ENCODE peak calls at places on chromosomes 7 and 10, in five cellular contexts. One of them, this sample, is unnamed.

GRCh38 chr7:32588657-32589056 is 93.4 kb downstream of the AVL9 start:
- DNase-seq in H4: peak; percentile 90
- DNase-seq in activated CD8-positive, alpha-beta memory T cell treated with anti-CD3 and anti-CD28 coated beads, Interleukin-2, amount 50 U/mL, for 48 hours: no peak
- DNase-seq in germinal center: no peak
- DNase-seq in NCI-H2081: no peak
- DNase-seq in this sample: no peak

GRCh38 chr10:22911067-22911466 is 16.8 kb upstream of the ARMC3 start:
- DNase-seq in H4: no peak
- DNase-seq in activated CD8-positive, alpha-beta memory T cell treated with anti-CD3 and anti-CD28 coated beads, Interleukin-2, amount 50 U/mL, for 48 hours: no peak
- DNase-seq in germinal center: no peak
- DNase-seq in NCI-H2081: no peak
- DNase-seq in this sample: no peak

GRCh38 chr10:124632566-124632965 is 111.6 kb downstream of the FAM53B start:
- DNase-seq in H4: no peak
- DNase-seq in activated CD8-positive, alpha-beta memory T cell treated with anti-CD3 and anti-CD28 coated beads, Interleukin-2, amount 50 U/mL, for 48 hours: no peak
- DNase-seq in germinal center: no peak
- DNase-seq in NCI-H2081: no peak
- DNase-seq in this sample: no peak

GRCh38 chr7:44185729-44186128 is 3.5 kb downstream of the GCK start:
- DNase-seq in H4: no peak
- DNase-seq in activated CD8-positive, alpha-beta memory T cell treated with anti-CD3 and anti-CD28 coated beads, Interleukin-2, amount 50 U/mL, for 48 hours: no peak
- DNase-seq in germinal center: no peak
- DNase-seq in NCI-H2081: peak; percentile 68
- DNase-seq in this sample: peak; percentile 29

GRCh38 chr7:139871276-139871675 is 42.2 kb downstream of the TBXAS1 start:
- DNase-seq in H4: no peak
- DNase-seq in activated CD8-positive, alpha-beta memory T cell treated with anti-CD3 and anti-CD28 coated beads, Interleukin-2, amount 50 U/mL, for 48 hours: no peak
- DNase-seq in germinal center: no peak
- DNase-seq in NCI-H2081: no peak
- DNase-seq in this sample: no peak

GRCh38 chr7:105691692-105692564 is 110.6 kb upstream of the EFCAB10 start:
- DNase-seq in H4: peak; percentile 86
- DNase-seq in activated CD8-positive, alpha-beta memory T cell treated with anti-CD3 and anti-CD28 coated beads, Interleukin-2, amount 50 U/mL, for 48 hours: peak; percentile 64
- DNase-seq in germinal center: peak; percentile 53
- DNase-seq in NCI-H2081: peak; percentile 73
- DNase-seq in this sample: peak; percentile 85

GRCh38 chr7:26618458-26618857 is 245.9 kb downstream of the SKAP2 start:
- DNase-seq in H4: no peak
- DNase-seq in activated CD8-positive, alpha-beta memory T cell treated with anti-CD3 and anti-CD28 coated beads, Interleukin-2, amount 50 U/mL, for 48 hours: no peak
- DNase-seq in germinal center: no peak
- DNase-seq in NCI-H2081: no peak
- DNase-seq in this sample: no peak

GRCh38 chr7:5780801-5781496 is 514 bp downstream of the RNF216 start:
- DNase-seq in H4: no peak
- DNase-seq in activated CD8-positive, alpha-beta memory T cell treated with anti-CD3 and anti-CD28 coated beads, Interleukin-2, amount 50 U/mL, for 48 hours: peak; percentile 72
- DNase-seq in germinal center: no peak
- DNase-seq in NCI-H2081: no peak
- DNase-seq in this sample: peak; percentile 73

GRCh38 chr10:42975005-42975493 is 101.8 kb upstream of the RET start:
- DNase-seq in H4: no peak
- DNase-seq in activated CD8-positive, alpha-beta memory T cell treated with anti-CD3 and anti-CD28 coated beads, Interleukin-2, amount 50 U/mL, for 48 hours: peak; percentile 41
- DNase-seq in germinal center: no peak
- DNase-seq in NCI-H2081: no peak
- DNase-seq in this sample: peak; percentile 39

GRCh38 chr10:96622330-96622729 is 35.5 kb upstream of the TM9SF3 start:
- DNase-seq in H4: no peak
- DNase-seq in activated CD8-positive, alpha-beta memory T cell treated with anti-CD3 and anti-CD28 coated beads, Interleukin-2, amount 50 U/mL, for 48 hours: no peak
- DNase-seq in germinal center: no peak
- DNase-seq in NCI-H2081: no peak
- DNase-seq in this sample: no peak

GRCh38 chr7:137343483-137343841 is at the start of gene PTN:
- DNase-seq in H4: peak; percentile 53
- DNase-seq in activated CD8-positive, alpha-beta memory T cell treated with anti-CD3 and anti-CD28 coated beads, Interleukin-2, amount 50 U/mL, for 48 hours: no peak
- DNase-seq in germinal center: no peak
- DNase-seq in NCI-H2081: peak; percentile 33
- DNase-seq in this sample: no peak

GRCh38 chr7:118195837-118196474 is 12.0 kb downstream of the LSM8 start:
- DNase-seq in H4: peak; percentile 61
- DNase-seq in activated CD8-positive, alpha-beta memory T cell treated with anti-CD3 and anti-CD28 coated beads, Interleukin-2, amount 50 U/mL, for 48 hours: no peak
- DNase-seq in germinal center: peak; percentile 24
- DNase-seq in NCI-H2081: peak; percentile 77
- DNase-seq in this sample: no peak

GRCh38 chr7:84912993-84913635 is 273.7 kb downstream of the SEMA3D start:
- DNase-seq in H4: peak; percentile 21
- DNase-seq in activated CD8-positive, alpha-beta memory T cell treated with anti-CD3 and anti-CD28 coated beads, Interleukin-2, amount 50 U/mL, for 48 hours: no peak
- DNase-seq in germinal center: no peak
- DNase-seq in NCI-H2081: no peak
- DNase-seq in this sample: no peak

GRCh38 chr7:41065663-41066062 is 637.2 kb downstream of the INHBA start:
- DNase-seq in H4: no peak
- DNase-seq in activated CD8-positive, alpha-beta memory T cell treated with anti-CD3 and anti-CD28 coated beads, Interleukin-2, amount 50 U/mL, for 48 hours: no peak
- DNase-seq in germinal center: no peak
- DNase-seq in NCI-H2081: no peak
- DNase-seq in this sample: no peak

GRCh38 chr10:113979378-113979777 is 64.3 kb upstream of the ADRB1 start:
- DNase-seq in H4: no peak
- DNase-seq in activated CD8-positive, alpha-beta memory T cell treated with anti-CD3 and anti-CD28 coated beads, Interleukin-2, amount 50 U/mL, for 48 hours: no peak
- DNase-seq in germinal center: no peak
- DNase-seq in NCI-H2081: no peak
- DNase-seq in this sample: no peak

GRCh38 chr7:38178695-38179344 is 775 bp downstream of the STARD3NL start:
- DNase-seq in H4: peak; percentile 60
- DNase-seq in activated CD8-positive, alpha-beta memory T cell treated with anti-CD3 and anti-CD28 coated beads, Interleukin-2, amount 50 U/mL, for 48 hours: no peak
- DNase-seq in germinal center: peak; percentile 46
- DNase-seq in NCI-H2081: no peak
- DNase-seq in this sample: no peak

GRCh38 chr10:105413997-105414396 is 772.9 kb downstream of the SORCS3 start:
- DNase-seq in H4: no peak
- DNase-seq in activated CD8-positive, alpha-beta memory T cell treated with anti-CD3 and anti-CD28 coated beads, Interleukin-2, amount 50 U/mL, for 48 hours: no peak
- DNase-seq in germinal center: no peak
- DNase-seq in NCI-H2081: no peak
- DNase-seq in this sample: no peak

GRCh38 chr10:15626937-15627336 is 92.8 kb downstream of the ITGA8 start:
- DNase-seq in H4: no peak
- DNase-seq in activated CD8-positive, alpha-beta memory T cell treated with anti-CD3 and anti-CD28 coated beads, Interleukin-2, amount 50 U/mL, for 48 hours: no peak
- DNase-seq in germinal center: no peak
- DNase-seq in NCI-H2081: no peak
- DNase-seq in this sample: no peak

GRCh38 chr10:63042256-63042655 is 90.9 kb upstream of the NRBF2 start:
- DNase-seq in H4: no peak
- DNase-seq in activated CD8-positive, alpha-beta memory T cell treated with anti-CD3 and anti-CD28 coated beads, Interleukin-2, amount 50 U/mL, for 48 hours: no peak
- DNase-seq in germinal center: no peak
- DNase-seq in NCI-H2081: no peak
- DNase-seq in this sample: no peak

GRCh38 chr7:114708646-114709045 is 213.2 kb upstream of the MDFIC start:
- DNase-seq in H4: no peak
- DNase-seq in activated CD8-positive, alpha-beta memory T cell treated with anti-CD3 and anti-CD28 coated beads, Interleukin-2, amount 50 U/mL, for 48 hours: no peak
- DNase-seq in germinal center: no peak
- DNase-seq in NCI-H2081: peak; percentile 23
- DNase-seq in this sample: no peak